ENCODE peak calls at places on chromosome 1, in seven cellular contexts. R is lower lobe of right lung, X is bronchial epithelial cell, A is GM06990, P is left ventricle myocardium inferior, Q is stomach, U is heart right ventricle. Z is an unnamed sample. For H3K27me3, the result is how much of the 10 kb centered on the place peaks cover.

GRCh38 chr1:227437495-227438008 is 119.3 kb upstream of the CDC42BPA start:
- DNase-seq in R (no peak), X (peak), A (no peak), P (no peak), Q (no peak), U (no peak), Z (peak)

GRCh38 chr1:58732087-58732486 is 32.2 kb upstream of the MYSM1 start:
- DNase-seq in R (no peak), X (peak), A (no peak), P (no peak), Q (no peak), U (no peak), Z (no peak)

GRCh38 chr1:117589531-117589930 is 16.3 kb upstream of the TENT5C start:
- DNase-seq in R (no peak), X (peak), A (no peak), P (no peak), Q (no peak), U (no peak), Z (no peak)

GRCh38 chr1:23556661-23557470 is 2.4 kb downstream of the ID3 start:
- DNase-seq in R (no peak), X (peak), A (peak), P (no peak), Q (no peak), U (no peak), Z (peak)

GRCh38 chr1:201702936-201703335 is 126.0 kb upstream of the IPO9 start:
- DNase-seq in R (no peak), X (no peak), A (no peak), P (no peak), Q (no peak), U (no peak), Z (no peak)

GRCh38 chr1:88662723-88663122 is 21.4 kb upstream of the PKN2 start:
- DNase-seq in R (no peak), X (no peak), A (no peak), P (no peak), Q (no peak), U (no peak), Z (no peak)

GRCh38 chr1:32138965-32139364 is 31.1 kb downstream of the KPNA6 start:
- DNase-seq in R (no peak), X (peak), A (no peak), P (no peak), Q (no peak), U (no peak), Z (no peak)

GRCh38 chr1:109959974-109960744 is 24.4 kb upstream of the AHCYL1 start:
- DNase-seq in R (no peak), X (peak), A (no peak), P (no peak), Q (no peak), U (no peak), Z (no peak)

GRCh38 chr1:208242829-208243521 is 1.2 kb downstream of the PLXNA2 start:
- DNase-seq in R (no peak), X (no peak), A (peak), P (no peak), Q (peak), U (peak), Z (peak)

GRCh38 chr1:211738709-211739301 is 63.4 kb upstream of the NEK2 start:
- DNase-seq in R (no peak), X (peak), A (peak), P (no peak), Q (no peak), U (no peak), Z (peak)

GRCh38 chr1:161216945-161217712 is 2.0 kb downstream of the FCER1G start:
- DNase-seq in R (peak), X (peak), A (peak), P (no peak), Q (no peak), U (no peak), Z (no peak)

GRCh38 chr1:54361342-54361741 is 44.9 kb downstream of the SSBP3 start:
- DNase-seq in R (no peak), X (no peak), A (no peak), P (no peak), Q (no peak), U (no peak), Z (no peak)

GRCh38 chr1:54403808-54404261 is 2.4 kb downstream of the SSBP3 start:
- DNase-seq in R (no peak), X (peak), A (no peak), P (no peak), Q (no peak), U (no peak), Z (no peak)

GRCh38 chr1:75265792-75266191 is 131.6 kb downstream of the LHX8 start:
- DNase-seq in R (no peak), X (peak), A (no peak), P (no peak), Q (no peak), U (no peak), Z (peak)

GRCh38 chr1:110212165-110213142 is 2.3 kb downstream of the KCNC4 start:
- DNase-seq in R (no peak), X (no peak), A (no peak), P (no peak), Q (no peak), U (no peak), Z (no peak)

GRCh38 chr1:161139765-161140164 is 7.3 kb upstream of the DEDD start:
- DNase-seq in R (no peak), X (peak), A (no peak), P (no peak), Q (peak), U (no peak), Z (no peak)

GRCh38 chr1:53076721-53077598 is 14.9 kb downstream of the PODN start:
- DNase-seq in R (peak), X (no peak), A (no peak), P (peak), Q (no peak), U (peak), Z (no peak)

GRCh38 chr1:43235451-43236121 is 34.2 kb upstream of the TMEM125 start:
- DNase-seq in R (no peak), X (no peak), A (no peak), P (no peak), Q (peak), U (peak), Z (no peak)

GRCh38 chr1:19920132-19920710 is 3.2 kb downstream of the PLA2G2E start:
- DNase-seq in R (no peak), X (no peak), A (no peak), P (no peak), Q (no peak), U (no peak), Z (no peak)

GRCh38 chr1:116825735-116826438 is 71.7 kb downstream of the CD2 start:
- DNase-seq in R (no peak), X (no peak), A (no peak), P (no peak), Q (no peak), U (no peak), Z (no peak)

GRCh38 chr1:181112071-181112929 is 23.8 kb downstream of the IER5 start:
- DNase-seq in R (peak), X (peak), A (no peak), P (peak), Q (peak), U (peak), Z (no peak)

GRCh38 chr1:119878171-119878570 is 18.1 kb downstream of the ADAM30 start:
- DNase-seq in R (no peak), X (no peak), A (no peak), P (no peak), Q (no peak), U (no peak), Z (no peak)

GRCh38 chr1:90732136-90732535 is 15.0 kb upstream of the BARHL2 start:
- DNase-seq in R (no peak), X (no peak), A (no peak), P (no peak), Q (no peak), U (no peak), Z (no peak)
- H3K27me3 ChIP-seq in R (half or more), X (under half), A (under half), P (half or more), Q (half or more), U (half or more), Z (under half)

DNA sequence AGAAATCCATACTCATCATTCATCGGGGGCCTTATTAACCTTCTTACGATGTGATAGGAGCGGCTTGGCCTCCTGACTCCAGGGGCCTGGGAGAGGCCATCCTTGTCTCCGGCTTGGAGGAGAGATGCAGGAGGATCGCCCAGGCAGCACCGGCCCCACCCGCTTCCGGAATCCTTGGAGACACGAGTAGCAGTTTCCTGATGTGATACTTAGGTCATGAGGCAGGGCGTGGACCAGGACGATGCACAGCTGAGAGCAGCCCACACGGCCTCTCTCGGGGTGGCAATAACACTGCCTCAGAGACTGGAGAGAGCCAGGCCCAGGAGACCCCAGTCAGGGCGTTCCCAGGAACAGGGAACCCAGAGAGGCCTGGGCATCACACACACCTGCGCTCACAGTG is 163.6 kb upstream of the ARHGEF16 start:
- DNase-seq in R (no peak), X (no peak), A (no peak), P (no peak), Q (no peak), U (no peak), Z (no peak)
- H3K27me3 ChIP-seq in R (under half), X (under half), A (under half), P (half or more), Q (under half), U (under half), Z (under half)

GRCh38 chr1:927234-927633 is 3.5 kb downstream of the SAMD11 start:
- DNase-seq in R (no peak), X (no peak), A (no peak), P (no peak), Q (no peak), U (no peak), Z (no peak)

GRCh38 chr1:928825-929661 is 5.3 kb downstream of the SAMD11 start:
- DNase-seq in R (no peak), X (no peak), A (no peak), P (no peak), Q (no peak), U (no peak), Z (no peak)

GRCh38 chr1:925532-926421 is 2.1 kb downstream of the SAMD11 start:
- DNase-seq in R (no peak), X (no peak), A (no peak), P (no peak), Q (no peak), U (peak), Z (no peak)

GRCh38 chr1:929712-930632 is 6.2 kb downstream of the SAMD11 start:
- DNase-seq in R (no peak), X (no peak), A (no peak), P (no peak), Q (no peak), U (no peak), Z (no peak)

DNA sequence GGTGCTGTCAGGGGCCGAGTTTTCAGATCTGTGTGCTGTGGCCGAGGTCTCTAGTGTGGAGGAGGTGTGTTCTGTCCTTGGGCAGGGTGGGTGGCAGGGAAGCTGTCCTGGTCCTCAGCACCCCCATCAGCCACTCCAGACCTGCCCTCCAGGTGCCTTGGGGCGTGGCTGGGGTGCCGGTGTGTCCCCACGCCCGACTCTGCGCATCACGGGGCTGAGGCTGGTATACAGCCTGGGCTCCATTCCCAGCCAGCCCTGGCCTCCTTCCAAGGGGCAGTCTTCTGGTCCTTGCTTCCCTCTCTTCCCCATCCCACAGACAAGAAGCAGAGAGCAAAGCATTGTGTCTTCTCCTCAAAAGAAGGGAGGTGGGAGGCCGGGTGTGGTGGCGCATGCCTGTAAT is 4.0 kb downstream of the SAMD11 start:
- DNase-seq in R (no peak), X (no peak), A (no peak), P (no peak), Q (no peak), U (no peak), Z (no peak)
- H3K27me3 ChIP-seq in R (half or more), X (under half), A (under half), P (half or more), Q (under half), U (half or more), Z (under half)

DNA sequence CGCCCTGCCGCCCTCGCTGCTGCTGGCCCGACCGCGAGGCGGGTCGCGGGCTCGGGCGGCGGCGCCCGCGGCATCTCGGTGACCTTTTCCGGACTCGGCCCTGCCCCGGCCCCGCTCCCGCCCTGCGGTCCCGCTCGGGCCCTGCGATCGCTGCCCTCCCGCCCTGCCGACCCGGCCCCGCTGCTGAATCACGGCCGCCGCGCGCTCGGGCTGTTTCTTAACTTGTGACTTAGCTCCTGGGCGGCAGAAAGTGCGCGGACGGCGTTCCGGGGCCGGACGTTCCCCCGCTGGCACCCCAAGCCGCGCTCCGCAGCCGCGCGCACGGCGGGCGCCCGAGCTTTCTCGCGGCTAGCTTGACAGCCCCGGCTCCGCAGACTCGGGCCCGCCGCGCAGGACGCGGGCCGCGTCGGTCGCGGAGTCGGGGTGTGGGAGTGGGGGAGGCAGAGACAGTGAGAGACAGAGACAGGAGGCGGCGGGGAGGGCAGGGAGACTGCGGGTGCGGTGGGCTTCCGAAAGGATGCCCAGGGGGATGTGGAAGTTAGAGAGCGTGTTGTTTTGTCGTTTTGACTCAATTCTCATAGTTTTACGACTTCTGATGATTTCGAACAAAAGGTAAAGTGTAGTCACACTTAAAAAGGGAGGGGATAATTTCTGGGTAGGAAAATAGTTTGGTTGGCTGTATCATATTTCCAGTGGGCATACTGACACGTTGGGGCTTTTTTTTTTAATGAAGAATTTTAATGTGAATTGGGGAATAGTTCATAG is 49.7 kb downstream of the PRDM2 start:
- DNase-seq in R (peak), X (peak), A (peak), P (peak), Q (peak), U (peak), Z (peak)
- H3K27me3 ChIP-seq in R (under half), X (under half), A (under half), P (under half), Q (under half), U (under half), Z (under half)

GRCh38 chr1:17610085-17610484 is 70.6 kb downstream of the ARHGEF10L start:
- DNase-seq in R (no peak), X (no peak), A (no peak), P (no peak), Q (no peak), U (no peak), Z (no peak)
- H3K27me3 ChIP-seq in R (under half), X (under half), A (under half), P (under half), Q (under half), U (under half), Z (under half)